ENCODE peak calls at places on chromosomes 1 and 21, in five cellular contexts. T is NCI-H748 treated with DMSO at 0.1 percent for 48 hours; D is NCI-H1048; A is activated CD8-positive, alpha-beta memory T cell treated with anti-CD3 and anti-CD28 coated beads, Interleukin-2, amount 50 U/mL, for 4 hours; Y is AG10803. P is an unnamed sample.

GRCh38 chr1:61247881-61248752 is 165.8 kb downstream of the NFIA start:
- DNase-seq in A (no peak), D (no peak), Y (no peak), T (no peak), P (no peak)

GRCh38 chr1:30775433-30775975 is 17.9 kb upstream of the LAPTM5 start:
- DNase-seq in T (no peak), D (no peak), A (no peak), Y (no peak), P (no peak)

GRCh38 chr1:60132985-60133673 is 59.6 kb upstream of the C1orf87 start:
- DNase-seq in T (no peak), D (no peak), A (no peak), Y (peak; percentile 98), P (no peak)

GRCh38 chr21:40830836-40831235 is 16.1 kb downstream of the DSCAM start:
- DNase-seq in A (no peak), T (no peak), Y (no peak), D (no peak), P (no peak)

GRCh38 chr21:20040768-20041167 is 957.4 kb upstream of the NCAM2 start:
- DNase-seq in A (no peak), Y (no peak), T (no peak), D (no peak), P (no peak)

GRCh38 chr1:206658264-206658980 is 23.1 kb downstream of the DYRK3 start:
- DNase-seq in T (no peak), D (no peak), A (peak; percentile 35), Y (no peak), P (peak; percentile 48)

GRCh38 chr1:228417471-228418203 is 976 bp upstream of the TRIM17 start:
- DNase-seq in D (no peak), Y (peak; percentile 13), A (no peak), T (no peak), P (no peak)

GRCh38 chr21:45985471-45986315 is 4.1 kb downstream of the COL6A1 start:
- DNase-seq in T (no peak), A (peak; percentile 14), Y (no peak), D (no peak), P (peak; percentile 5)

GRCh38 chr1:176803042-176803441 is 340.1 kb downstream of the PAPPA2 start:
- DNase-seq in A (no peak), T (no peak), D (no peak), Y (no peak), P (no peak)

P was measured in activated naive CD4-positive, alpha-beta T cell treated with anti-CD3 and anti-CD28 coated beads, Interleukin-2, amount 50 U/mL, for 16 hours.